ENCODE peak calls at places on chromosomes 11 and 22, in nine cellular contexts. S, M, Y, R, B, K, G, N and E are unnamed samples.

GRCh38 chr22:23565942-23566715 is 14.0 kb downstream of the IGLL1 start:
- DNase-seq in Y (no peak), M (no peak), B (no peak), S (no peak), K (no peak), R (peak), N (no peak), G (no peak), E (no peak)

GRCh38 chr11:556857-557256 is 3.7 kb downstream of the LMNTD2 start:
- DNase-seq in Y (no peak), M (no peak), N (no peak), K (no peak), R (no peak), S (no peak), B (no peak), G (no peak), E (no peak)

GRCh38 chr22:32331918-32332725 is 25.5 kb upstream of the RFPL3 start:
- DNase-seq in M (no peak), K (no peak), R (no peak), Y (no peak), B (no peak), G (no peak), S (no peak), N (peak), E (no peak)

GRCh38 chr11:10490398-10491232 is 35.6 kb downstream of the AMPD3 start:
- DNase-seq in Y (peak), K (no peak), M (peak), S (peak), N (no peak), G (no peak), B (peak), R (no peak), E (peak)

GRCh38 chr11:95372097-95372656 is 141.2 kb upstream of the SESN3 start:
- DNase-seq in S (no peak), G (no peak), K (no peak), N (no peak), M (no peak), B (no peak), Y (no peak), R (no peak), E (no peak)

GRCh38 chr22:38474003-38474607 is 6.2 kb downstream of the KDELR3 start:
- DNase-seq in G (no peak), M (no peak), N (no peak), B (no peak), R (no peak), S (no peak), K (no peak), Y (no peak), E (no peak)

GRCh38 chr11:12177739-12178338 is 67.4 kb downstream of the MICAL2 start:
- DNase-seq in K (no peak), G (no peak), S (no peak), Y (no peak), M (no peak), B (no peak), R (no peak), N (no peak), E (no peak)

GRCh38 chr11:74185695-74186094 is 14.6 kb downstream of the PPME1 start:
- DNase-seq in G (no peak), Y (no peak), B (no peak), N (no peak), R (no peak), S (no peak), M (no peak), K (no peak), E (no peak)

GRCh38 chr22:46525681-46526483 is 11.5 kb downstream of the CELSR1 start:
- DNase-seq in S (no peak), K (no peak), N (no peak), B (no peak), G (no peak), M (no peak), Y (no peak), R (no peak), E (no peak)